ENCODE peak calls at places on chromosomes 4 and X, in four cellular contexts. One of them, this sample, is unnamed.

GRCh38 chrX:19899234-19899788 is 11.9 kb upstream of the SH3KBP1 start:
- DNase-seq in MM.1S: no peak
- DNase-seq in central memory CD8-positive, alpha-beta T cell: no peak
- DNase-seq in NCI-H1092 treated with DMSO at 0.1 percent for 48 hours: no peak
- DNase-seq in this sample: no peak

GRCh38 chrX:121579016-121579760 is 531.8 kb downstream of the GLUD2 start:
- DNase-seq in MM.1S: peak; percentile 77
- DNase-seq in central memory CD8-positive, alpha-beta T cell: no peak
- DNase-seq in NCI-H1092 treated with DMSO at 0.1 percent for 48 hours: peak; percentile 12
- DNase-seq in this sample: no peak

GRCh38 chrX:22314211-22314610 is 41.5 kb downstream of the CBLL2 start:
- DNase-seq in MM.1S: no peak
- DNase-seq in central memory CD8-positive, alpha-beta T cell: no peak
- DNase-seq in NCI-H1092 treated with DMSO at 0.1 percent for 48 hours: no peak
- DNase-seq in this sample: no peak

GRCh38 chr4:108861339-108861738 is 98.5 kb upstream of the ETNPPL start:
- DNase-seq in MM.1S: no peak
- DNase-seq in central memory CD8-positive, alpha-beta T cell: no peak
- DNase-seq in NCI-H1092 treated with DMSO at 0.1 percent for 48 hours: no peak
- DNase-seq in this sample: no peak

GRCh38 chr4:151912626-151913025 is 151.8 kb upstream of the GATB start:
- DNase-seq in MM.1S: no peak
- DNase-seq in central memory CD8-positive, alpha-beta T cell: no peak
- DNase-seq in NCI-H1092 treated with DMSO at 0.1 percent for 48 hours: no peak
- DNase-seq in this sample: no peak

GRCh38 chrX:19867411-19867732 is 20.0 kb downstream of the SH3KBP1 start:
- DNase-seq in MM.1S: no peak
- DNase-seq in central memory CD8-positive, alpha-beta T cell: no peak
- DNase-seq in NCI-H1092 treated with DMSO at 0.1 percent for 48 hours: no peak
- DNase-seq in this sample: no peak

GRCh38 chr4:63563288-63564014 is 845.8 kb downstream of the TECRL start:
- DNase-seq in MM.1S: peak; percentile 60
- DNase-seq in central memory CD8-positive, alpha-beta T cell: no peak
- DNase-seq in NCI-H1092 treated with DMSO at 0.1 percent for 48 hours: peak; percentile 22
- DNase-seq in this sample: no peak

GRCh38 chrX:13498220-13498619 is 71.2 kb upstream of the EGFL6 start:
- DNase-seq in MM.1S: no peak
- DNase-seq in central memory CD8-positive, alpha-beta T cell: no peak
- DNase-seq in NCI-H1092 treated with DMSO at 0.1 percent for 48 hours: peak; percentile 38
- DNase-seq in this sample: no peak

GRCh38 chrX:16300831-16301230 is 133.6 kb downstream of the MAGEB17 start:
- DNase-seq in MM.1S: no peak
- DNase-seq in central memory CD8-positive, alpha-beta T cell: no peak
- DNase-seq in NCI-H1092 treated with DMSO at 0.1 percent for 48 hours: no peak
- DNase-seq in this sample: no peak

GRCh38 chr4:26326791-26327190 is 6.0 kb downstream of the RBPJ start:
- DNase-seq in MM.1S: no peak
- DNase-seq in central memory CD8-positive, alpha-beta T cell: no peak
- DNase-seq in NCI-H1092 treated with DMSO at 0.1 percent for 48 hours: no peak
- DNase-seq in this sample: no peak

GRCh38 chrX:40016702-40017101 is 81.1 kb downstream of the BCOR start:
- DNase-seq in MM.1S: no peak
- DNase-seq in central memory CD8-positive, alpha-beta T cell: no peak
- DNase-seq in NCI-H1092 treated with DMSO at 0.1 percent for 48 hours: no peak
- DNase-seq in this sample: no peak

GRCh38 chr4:175412744-175413143 is 399.3 kb downstream of the GPM6A start:
- DNase-seq in MM.1S: no peak
- DNase-seq in central memory CD8-positive, alpha-beta T cell: no peak
- DNase-seq in NCI-H1092 treated with DMSO at 0.1 percent for 48 hours: no peak
- DNase-seq in this sample: no peak

GRCh38 chr4:151687021-151687640 is 73.7 kb downstream of the GATB start:
- DNase-seq in MM.1S: no peak
- DNase-seq in central memory CD8-positive, alpha-beta T cell: no peak
- DNase-seq in NCI-H1092 treated with DMSO at 0.1 percent for 48 hours: no peak
- DNase-seq in this sample: no peak

GRCh38 chr4:160091631-160092030 is 988.8 kb downstream of the RAPGEF2 start:
- DNase-seq in MM.1S: no peak
- DNase-seq in central memory CD8-positive, alpha-beta T cell: no peak
- DNase-seq in NCI-H1092 treated with DMSO at 0.1 percent for 48 hours: no peak
- DNase-seq in this sample: no peak

GRCh38 chr4:71941001-71941400 is 90.8 kb upstream of the NPFFR2 start:
- DNase-seq in MM.1S: peak; percentile 37
- DNase-seq in central memory CD8-positive, alpha-beta T cell: no peak
- DNase-seq in NCI-H1092 treated with DMSO at 0.1 percent for 48 hours: peak; percentile 2
- DNase-seq in this sample: peak; percentile 27

GRCh38 chr4:4430492-4431195 is 43.7 kb downstream of the NSG1 start:
- DNase-seq in MM.1S: peak; percentile 66
- DNase-seq in central memory CD8-positive, alpha-beta T cell: peak; percentile 20
- DNase-seq in NCI-H1092 treated with DMSO at 0.1 percent for 48 hours: peak; percentile 61
- DNase-seq in this sample: peak; percentile 48

GRCh38 chr4:155085843-155086530 is 122.4 kb upstream of the NPY2R start:
- DNase-seq in MM.1S: no peak
- DNase-seq in central memory CD8-positive, alpha-beta T cell: no peak
- DNase-seq in NCI-H1092 treated with DMSO at 0.1 percent for 48 hours: no peak
- DNase-seq in this sample: no peak

GRCh38 chr4:185426960-185427688 is 1.4 kb upstream of the UFSP2 start:
- DNase-seq in MM.1S: no peak
- DNase-seq in central memory CD8-positive, alpha-beta T cell: no peak
- DNase-seq in NCI-H1092 treated with DMSO at 0.1 percent for 48 hours: no peak
- DNase-seq in this sample: no peak

GRCh38 chr4:110049951-110050925 is 137.6 kb downstream of the EGF start:
- DNase-seq in MM.1S: peak; percentile 44
- DNase-seq in central memory CD8-positive, alpha-beta T cell: peak; percentile 22
- DNase-seq in NCI-H1092 treated with DMSO at 0.1 percent for 48 hours: peak; percentile 8
- DNase-seq in this sample: peak; percentile 9

GRCh38 chr4:167031534-167032156 is 202.6 kb downstream of the SPOCK3 start:
- DNase-seq in MM.1S: no peak
- DNase-seq in central memory CD8-positive, alpha-beta T cell: no peak
- DNase-seq in NCI-H1092 treated with DMSO at 0.1 percent for 48 hours: no peak
- DNase-seq in this sample: no peak

GRCh38 chrX:55011294-55011693 is 11.1 kb downstream of the APEX2 start:
- DNase-seq in MM.1S: no peak
- DNase-seq in central memory CD8-positive, alpha-beta T cell: no peak
- DNase-seq in NCI-H1092 treated with DMSO at 0.1 percent for 48 hours: peak; percentile 3
- DNase-seq in this sample: no peak

GRCh38 chrX:57595381-57595811 is 3.6 kb downstream of the ZXDB start:
- DNase-seq in MM.1S: no peak
- DNase-seq in central memory CD8-positive, alpha-beta T cell: no peak
- DNase-seq in NCI-H1092 treated with DMSO at 0.1 percent for 48 hours: no peak
- DNase-seq in this sample: no peak

GRCh38 chr4:85496146-85496849 is 21.3 kb downstream of the ARHGAP24 start:
- DNase-seq in MM.1S: no peak
- DNase-seq in central memory CD8-positive, alpha-beta T cell: no peak
- DNase-seq in NCI-H1092 treated with DMSO at 0.1 percent for 48 hours: no peak
- DNase-seq in this sample: no peak

GRCh38 chr4:25861951-25862410 is 807 bp downstream of the SEL1L3 start:
- DNase-seq in MM.1S: peak; percentile 53
- DNase-seq in central memory CD8-positive, alpha-beta T cell: no peak
- DNase-seq in NCI-H1092 treated with DMSO at 0.1 percent for 48 hours: no peak
- DNase-seq in this sample: no peak

GRCh38 chrX:21956783-21957182 is 16.3 kb downstream of the SMS start:
- DNase-seq in MM.1S: no peak
- DNase-seq in central memory CD8-positive, alpha-beta T cell: no peak
- DNase-seq in NCI-H1092 treated with DMSO at 0.1 percent for 48 hours: no peak
- DNase-seq in this sample: no peak

GRCh38 chrX:149504226-149504914 is 736 bp downstream of the IDS start:
- DNase-seq in MM.1S: peak; percentile 78
- DNase-seq in central memory CD8-positive, alpha-beta T cell: peak; percentile 75
- DNase-seq in NCI-H1092 treated with DMSO at 0.1 percent for 48 hours: no peak
- DNase-seq in this sample: no peak

GRCh38 chrX:63784346-63784901 is 590 bp downstream of the ARHGEF9 start:
- DNase-seq in MM.1S: no peak
- DNase-seq in central memory CD8-positive, alpha-beta T cell: no peak
- DNase-seq in NCI-H1092 treated with DMSO at 0.1 percent for 48 hours: no peak
- DNase-seq in this sample: no peak